ENCODE peak calls at places on chromosome 3, in nine cellular contexts. G is Caki2; R is effector memory CD8-positive, alpha-beta T cell; A is WTC11; J is NCI-H2029 treated with DMSO at 0.1 percent for 48 hours; N is choroid plexus epithelial cell; C is AG10803; Z is body of pancreas; D is B cell. M is an unnamed sample.

GRCh38 chr3:64327039-64327804 is 102.0 kb upstream of the PRICKLE2 start:
- DNase-seq in G (no peak), R (no peak), A (no peak), J (no peak), N (no peak), C (peak; percentile 87), Z (peak; percentile 23), D (no peak), M (no peak)

GRCh38 chr3:117104792-117105191 is 395.2 kb downstream of the TUSC7 start:
- DNase-seq in G (no peak), R (no peak), A (no peak), J (no peak), N (no peak), C (no peak), Z (no peak), D (no peak), M (no peak)

GRCh38 chr3:197381371-197381770 is 83.0 kb upstream of the DLG1 start:
- DNase-seq in G (no peak), R (no peak), A (no peak), J (no peak), N (no peak), C (no peak), Z (no peak), D (no peak), M (no peak)

GRCh38 chr3:131898346-131898745 is 136.5 kb downstream of the CPNE4 start:
- DNase-seq in G (no peak), R (no peak), A (no peak), J (no peak), N (no peak), C (peak; percentile 46), Z (no peak), D (no peak), M (no peak)

GRCh38 chr3:65039754-65040210 is 352.0 kb upstream of the ADAMTS9 start:
- DNase-seq in G (no peak), R (no peak), A (no peak), J (no peak), N (peak; percentile 55), C (no peak), Z (no peak), D (no peak), M (no peak)

GRCh38 chr3:145183261-145183660 is 977.7 kb downstream of the PLOD2 start:
- DNase-seq in G (no peak), R (no peak), A (no peak), J (no peak), N (peak; percentile 70), C (no peak), Z (no peak), D (no peak), M (no peak)

GRCh38 chr3:150970665-150971327 is 1.7 kb downstream of the CLRN1 start:
- DNase-seq in G (peak; percentile 27), R (no peak), A (no peak), J (no peak), N (peak; percentile 77), C (peak; percentile 46), Z (no peak), D (no peak), M (no peak)

GRCh38 chr3:8486945-8487344 is 14.7 kb upstream of the LMCD1 start:
- DNase-seq in G (no peak), R (no peak), A (no peak), J (no peak), N (peak; percentile 5), C (no peak), Z (no peak), D (no peak), M (no peak)

GRCh38 chr3:141682007-141682406 is 56.1 kb upstream of the RNF7 start:
- DNase-seq in G (no peak), R (no peak), A (no peak), J (no peak), N (no peak), C (no peak), Z (no peak), D (no peak), M (no peak)

GRCh38 chr3:127384717-127385539 is 97.1 kb upstream of the PRR20G start:
- DNase-seq in G (no peak), R (no peak), A (no peak), J (no peak), N (no peak), C (no peak), Z (no peak), D (no peak), M (no peak)

GRCh38 chr3:132352556-132353143 is 35.4 kb downstream of the ACP3 start:
- DNase-seq in G (peak; percentile 47), R (peak; percentile 57), A (peak; percentile 76), J (peak; percentile 86), N (peak; percentile 85), C (peak; percentile 69), Z (peak; percentile 72), D (peak; percentile 53), M (peak; percentile 44)

GRCh38 chr3:129569856-129570255 is 26.9 kb downstream of the H1-8 start:
- DNase-seq in G (no peak), R (no peak), A (no peak), J (no peak), N (no peak), C (no peak), Z (no peak), D (no peak), M (no peak)

GRCh38 chr3:100602506-100603444 is 6.6 kb upstream of the ADGRG7 start:
- DNase-seq in G (peak; percentile 58), R (no peak), A (no peak), J (no peak), N (peak; percentile 62), C (peak; percentile 28), Z (no peak), D (peak; percentile 19), M (peak; percentile 6)